ENCODE peak calls at places on chromosome X, in nine cellular contexts. P, D, Z, U, O, S, N, F and X are unnamed samples.

GRCh38 chrX:53354669-53355068 is 67.8 kb downstream of the SMC1A start:
- DNase-seq in P (no peak), D (no peak), Z (no peak), U (no peak), O (peak), S (no peak), N (no peak), F (no peak), X (no peak)

GRCh38 chrX:139196890-139197289 is 333.6 kb upstream of the F9 start:
- DNase-seq in P (no peak), D (no peak), Z (no peak), U (no peak), O (no peak), S (no peak), N (no peak), F (no peak), X (no peak)

GRCh38 chrX:15114865-15115566 is 154.9 kb downstream of the ASB9 start:
- DNase-seq in P (no peak), D (no peak), Z (no peak), U (no peak), O (no peak), S (no peak), N (no peak), F (no peak), X (no peak)

GRCh38 chrX:130393451-130394074 is 8.1 kb upstream of the GPR119 start:
- DNase-seq in P (peak), D (peak), Z (no peak), U (peak), O (peak), S (peak), N (peak), F (peak), X (peak)

GRCh38 chrX:147376601-147377387 is 534.9 kb upstream of the FMR1 start:
- DNase-seq in P (no peak), D (no peak), Z (no peak), U (no peak), O (no peak), S (no peak), N (no peak), F (no peak), X (no peak)

GRCh38 chrX:154409222-154409871 is at the start of gene DNASE1L1:
- DNase-seq in P (peak), D (peak), Z (no peak), U (peak), O (peak), S (no peak), N (peak), F (peak), X (peak)

GRCh38 chrX:102745513-102746133 is 25.1 kb downstream of the GPRASP3 start:
- DNase-seq in P (no peak), D (no peak), Z (peak), U (no peak), O (no peak), S (no peak), N (no peak), F (no peak), X (no peak)

GRCh38 chrX:119784747-119785446 is 6.5 kb downstream of the RPL39 start:
- DNase-seq in P (peak), D (peak), Z (peak), U (no peak), O (peak), S (peak), N (no peak), F (no peak), X (peak)

GRCh38 chrX:49844622-49845021 is 15.5 kb downstream of the PAGE4 start:
- DNase-seq in P (no peak), D (no peak), Z (no peak), U (no peak), O (no peak), S (no peak), N (no peak), F (no peak), X (no peak)

GRCh38 chrX:9665113-9665512 is 100.5 kb downstream of the GPR143 start:
- DNase-seq in P (no peak), D (no peak), Z (no peak), U (no peak), O (no peak), S (no peak), N (no peak), F (no peak), X (no peak)

GRCh38 chrX:150202641-150203248 is 160.4 kb upstream of the MAMLD1 start:
- DNase-seq in P (peak), D (no peak), Z (no peak), U (no peak), O (peak), S (no peak), N (no peak), F (no peak), X (no peak)

GRCh38 chrX:17613979-17614572 is 123.2 kb upstream of the SCML1 start:
- DNase-seq in P (no peak), D (peak), Z (no peak), U (no peak), O (peak), S (no peak), N (no peak), F (no peak), X (no peak)

GRCh38 chrX:155767101-155767878 is 113.9 kb upstream of the VAMP7 start:
- DNase-seq in P (peak), D (no peak), Z (no peak), U (no peak), O (peak), S (peak), N (peak), F (peak), X (peak)

DNA sequence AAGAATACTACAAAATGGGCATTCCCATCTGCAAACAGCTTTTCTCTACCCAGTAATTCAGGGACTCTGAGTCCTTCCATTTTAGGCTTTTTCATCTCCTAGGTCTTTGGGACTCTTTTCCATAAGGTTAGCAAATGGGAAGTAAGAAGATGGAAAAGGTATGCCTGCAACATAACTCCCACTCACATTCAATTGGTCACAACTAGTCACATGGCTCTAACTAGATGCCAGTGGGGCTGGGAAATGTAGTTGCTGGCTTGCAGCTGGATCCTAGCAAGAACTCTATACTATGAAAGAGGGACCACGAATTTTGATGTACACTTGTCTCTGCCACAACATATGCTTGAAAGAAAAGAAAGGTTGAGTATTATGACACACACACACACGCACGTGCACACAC is 954.9 kb upstream of the FTHL17 start:
- DNase-seq in P (no peak), D (no peak), Z (no peak), U (no peak), O (no peak), S (no peak), N (no peak), F (no peak), X (no peak)
- TF ChIP-seq CTCF in P (no peak), D (no peak), Z (no peak), U (no peak), O (no peak), S (no peak), N (no peak), F (no peak), X (no peak)

GRCh38 chrX:64975491-64975890 is 759 bp downstream of the ZC4H2 start:
- DNase-seq in P (no peak), D (peak), Z (peak), U (no peak), O (peak), S (peak), N (peak), F (peak), X (peak)
- TF ChIP-seq CTCF in P (no peak), D (no peak), Z (no peak), U (no peak), O (no peak), S (no peak), N (no peak), F (no peak), X (no peak)

DNA sequence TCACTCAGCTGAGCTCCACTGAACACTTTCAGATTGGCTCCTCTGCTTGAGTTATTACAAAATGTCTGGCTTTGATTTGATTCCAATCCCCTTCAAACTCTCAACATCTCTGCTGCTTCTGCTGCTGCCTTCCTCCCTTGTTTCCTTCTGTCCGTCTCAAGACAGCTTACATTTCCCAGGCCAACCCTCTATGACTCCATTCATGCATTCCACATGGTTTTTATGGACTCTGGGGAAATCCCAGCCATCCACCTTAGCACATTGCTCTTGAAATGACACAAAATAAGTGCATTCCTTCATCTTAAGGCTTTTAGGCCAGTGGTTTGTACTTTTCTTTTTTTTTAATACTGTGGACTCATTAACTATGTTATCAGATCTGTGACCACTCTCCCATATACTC is 68.5 kb upstream of the TMEM164 start:
- DNase-seq in P (peak), D (no peak), Z (no peak), U (no peak), O (peak), S (no peak), N (no peak), F (no peak), X (no peak)
- TF ChIP-seq CTCF in P (no peak), D (no peak), Z (no peak), U (no peak), O (no peak), S (no peak), N (no peak), F (no peak), X (no peak)

GRCh38 chrX:31658360-31658759 is 586.5 kb upstream of the FTHL17 start:
- DNase-seq in P (peak), D (peak), Z (no peak), U (no peak), O (peak), S (no peak), N (peak), F (no peak), X (no peak)
- TF ChIP-seq CTCF in P (peak), D (no peak), Z (no peak), U (peak), O (peak), S (peak), N (no peak), F (peak), X (peak)

GRCh38 chrX:111352424-111352823 is 59.6 kb downstream of the DCX start:
- DNase-seq in P (peak), D (no peak), Z (no peak), U (no peak), O (peak), S (no peak), N (no peak), F (no peak), X (no peak)
- TF ChIP-seq CTCF in P (no peak), D (no peak), Z (no peak), U (no peak), O (no peak), S (no peak), N (no peak), F (no peak), X (no peak)